ENCODE peak calls at places on chromosomes 4 and X, in six cellular contexts. F is heart left ventricle, Z is astrocyte of the spinal cord, P is ELR, B is NB4, O is right lobe of liver. G is an unnamed sample.

GRCh38 chr4:82851902-82852750 is 38.8 kb downstream of the SEC31A start:
- DNase-seq in F (no peak), Z (peak; percentile 49), P (peak; percentile 67), B (peak; percentile 61), O (no peak), G (no peak)

GRCh38 chr4:169060396-169061081 is 50.5 kb upstream of the CBR4 start:
- DNase-seq in F (no peak), Z (no peak), P (no peak), B (no peak), O (peak; percentile 84), G (no peak)

GRCh38 chr4:54902261-54902660 is 223.1 kb downstream of the KDR start:
- DNase-seq in F (no peak), Z (peak; percentile 67), P (no peak), B (no peak), O (no peak), G (no peak)

GRCh38 chrX:155718964-155719586 is 106.3 kb upstream of the TMLHE start:
- DNase-seq in F (peak; percentile 39), Z (no peak), P (no peak), B (no peak), O (no peak), G (no peak)

GRCh38 chrX:22969416-22969815 is 30.3 kb upstream of the DDX53 start:
- DNase-seq in F (no peak), Z (no peak), P (no peak), B (no peak), O (no peak), G (no peak)

GRCh38 chr4:40321671-40322131 is 13.4 kb upstream of the CHRNA9 start:
- DNase-seq in F (no peak), Z (peak; percentile 72), P (peak; percentile 49), B (peak; percentile 19), O (no peak), G (no peak)

GRCh38 chr4:107258359-107258758 is 222.2 kb upstream of the DKK2 start:
- DNase-seq in F (no peak), Z (peak; percentile 75), P (peak; percentile 85), B (no peak), O (no peak), G (no peak)

GRCh38 chrX:38061335-38061734 is 55.0 kb downstream of the SYTL5 start:
- DNase-seq in F (no peak), Z (peak; percentile 34), P (peak; percentile 82), B (peak; percentile 28), O (no peak), G (no peak)

GRCh38 chrX:22800360-22800759 is 199.4 kb upstream of the DDX53 start:
- DNase-seq in F (peak; percentile 33), Z (peak; percentile 83), P (peak; percentile 86), B (peak; percentile 86), O (no peak), G (peak; percentile 11)

GRCh38 chrX:103376118-103376978 is at the start of gene BEX3:
- DNase-seq in F (peak; percentile 53), Z (peak; percentile 52), P (peak; percentile 63), B (no peak), O (peak; percentile 67), G (peak; percentile 45)

GRCh38 chr4:83043801-83044407 is 8.9 kb downstream of the COPS4 start:
- DNase-seq in F (no peak), Z (no peak), P (peak; percentile 67), B (no peak), O (no peak), G (no peak)

GRCh38 chr4:43089730-43090129 is 197.2 kb downstream of the GRXCR1 start:
- DNase-seq in F (no peak), Z (peak; percentile 77), P (peak; percentile 20), B (no peak), O (no peak), G (no peak)